ENCODE peak calls at places on chromosomes 1 and 21, in four cellular contexts. One of them, this sample, is unnamed.

GRCh38 chr1:68308034-68308433 is 75.7 kb upstream of the WLS start:
- DNase-seq in HepG2: no peak
- DNase-seq in H1: no peak
- DNase-seq in K562: no peak
- DNase-seq in this sample: no peak

GRCh38 chr1:16117369-16117768 is 38.5 kb downstream of the EPHA2 start:
- DNase-seq in HepG2: no peak
- DNase-seq in H1: no peak
- DNase-seq in K562: no peak
- DNase-seq in this sample: no peak

GRCh38 chr1:82086739-82087138 is 286.0 kb downstream of the ADGRL2 start:
- DNase-seq in H1: no peak
- DNase-seq in HepG2: no peak
- DNase-seq in K562: no peak
- DNase-seq in this sample: no peak

GRCh38 chr1:15277370-15277769 is 30.3 kb downstream of the FHAD1 start:
- DNase-seq in H1: no peak
- DNase-seq in HepG2: no peak
- DNase-seq in K562: no peak
- DNase-seq in this sample: no peak

GRCh38 chr1:88983791-88984552 is 8.5 kb downstream of the KYAT3 start:
- DNase-seq in K562: peak
- DNase-seq in HepG2: peak
- DNase-seq in H1: no peak
- DNase-seq in this sample: peak

GRCh38 chr1:223062177-223062576 is 80.9 kb downstream of the TLR5 start:
- DNase-seq in K562: no peak
- DNase-seq in HepG2: no peak
- DNase-seq in H1: no peak
- DNase-seq in this sample: no peak

GRCh38 chr1:20829531-20829930 is 42.4 kb upstream of the HP1BP3 start:
- DNase-seq in K562: no peak
- DNase-seq in HepG2: no peak
- DNase-seq in H1: no peak
- DNase-seq in this sample: no peak

GRCh38 chr1:41611932-41612450 is 127.5 kb upstream of the EDN2 start:
- DNase-seq in H1: no peak
- DNase-seq in HepG2: no peak
- DNase-seq in K562: no peak
- DNase-seq in this sample: no peak

GRCh38 chr1:32539584-32540571 is 651 bp downstream of the ZBTB8A start:
- DNase-seq in H1: no peak
- DNase-seq in HepG2: no peak
- DNase-seq in K562: peak
- DNase-seq in this sample: peak

GRCh38 chr1:58457023-58457635 is 89.4 kb downstream of the OMA1 start:
- DNase-seq in H1: no peak
- DNase-seq in HepG2: no peak
- DNase-seq in K562: no peak
- DNase-seq in this sample: no peak

GRCh38 chr21:42439284-42440186 is 35.8 kb downstream of the UBASH3A start:
- DNase-seq in HepG2: no peak
- DNase-seq in H1: no peak
- DNase-seq in K562: no peak
- DNase-seq in this sample: no peak

GRCh38 chr1:207698822-207699483 is 52.9 kb upstream of the CD46 start:
- DNase-seq in HepG2: peak
- DNase-seq in H1: peak
- DNase-seq in K562: peak
- DNase-seq in this sample: peak

GRCh38 chr1:173688300-173688699 is 18.6 kb upstream of the ANKRD45 start:
- DNase-seq in K562: no peak
- DNase-seq in HepG2: no peak
- DNase-seq in H1: no peak
- DNase-seq in this sample: no peak

GRCh38 chr1:113391643-113392271 is 1.4 kb downstream of the MAGI3 start:
- DNase-seq in HepG2: peak
- DNase-seq in K562: peak
- DNase-seq in H1: no peak
- DNase-seq in this sample: no peak

GRCh38 chr1:27405074-27405473 is 12.7 kb downstream of the GPR3 start:
- DNase-seq in K562: no peak
- DNase-seq in H1: no peak
- DNase-seq in HepG2: no peak
- DNase-seq in this sample: no peak

GRCh38 chr1:203678943-203679661 is 52.5 kb downstream of the ATP2B4 start:
- DNase-seq in HepG2: no peak
- DNase-seq in H1: no peak
- DNase-seq in K562: peak
- DNase-seq in this sample: no peak

GRCh38 chr1:184285401-184286087 is 101.3 kb upstream of the C1orf21 start:
- DNase-seq in H1: no peak
- DNase-seq in HepG2: no peak
- DNase-seq in K562: no peak
- DNase-seq in this sample: no peak

GRCh38 chr1:228307218-228308023 is 99.2 kb downstream of the TRIM11 start:
- DNase-seq in K562: no peak
- DNase-seq in HepG2: no peak
- DNase-seq in H1: no peak
- DNase-seq in this sample: no peak

GRCh38 chr1:3869751-3870301 is 12.6 kb downstream of the DFFB start:
- DNase-seq in H1: no peak
- DNase-seq in HepG2: no peak
- DNase-seq in K562: peak
- DNase-seq in this sample: no peak
- TF ChIP-seq RNF2 in H1: no peak
- TF ChIP-seq RNF2 in HepG2: no peak
- TF ChIP-seq RNF2 in K562: no peak
- TF ChIP-seq RNF2 in this sample: no peak

GRCh38 chr1:107449326-107449725 is 308.5 kb downstream of the NTNG1 start:
- DNase-seq in HepG2: no peak
- DNase-seq in H1: no peak
- DNase-seq in K562: no peak
- DNase-seq in this sample: no peak
- TF ChIP-seq MAFK in HepG2: no peak
- TF ChIP-seq MAFK in H1: no peak
- TF ChIP-seq MAFK in K562: no peak
- TF ChIP-seq MAFK in this sample: no peak

GRCh38 chr1:151309851-151310323 is 17.3 kb downstream of the PI4KB start:
- DNase-seq in K562: no peak
- DNase-seq in HepG2: no peak
- DNase-seq in H1: no peak
- DNase-seq in this sample: no peak

GRCh38 chr1:151310986-151311385 is 16.2 kb downstream of the PI4KB start:
- DNase-seq in K562: peak
- DNase-seq in H1: no peak
- DNase-seq in HepG2: no peak
- DNase-seq in this sample: no peak

GRCh38 chr1:151312439-151313225 is 14.6 kb downstream of the PI4KB start:
- DNase-seq in HepG2: no peak
- DNase-seq in K562: no peak
- DNase-seq in H1: no peak
- DNase-seq in this sample: no peak

GRCh38 chr1:151313501-151313900 is 13.7 kb downstream of the PI4KB start:
- DNase-seq in HepG2: no peak
- DNase-seq in H1: no peak
- DNase-seq in K562: no peak
- DNase-seq in this sample: no peak

DNA sequence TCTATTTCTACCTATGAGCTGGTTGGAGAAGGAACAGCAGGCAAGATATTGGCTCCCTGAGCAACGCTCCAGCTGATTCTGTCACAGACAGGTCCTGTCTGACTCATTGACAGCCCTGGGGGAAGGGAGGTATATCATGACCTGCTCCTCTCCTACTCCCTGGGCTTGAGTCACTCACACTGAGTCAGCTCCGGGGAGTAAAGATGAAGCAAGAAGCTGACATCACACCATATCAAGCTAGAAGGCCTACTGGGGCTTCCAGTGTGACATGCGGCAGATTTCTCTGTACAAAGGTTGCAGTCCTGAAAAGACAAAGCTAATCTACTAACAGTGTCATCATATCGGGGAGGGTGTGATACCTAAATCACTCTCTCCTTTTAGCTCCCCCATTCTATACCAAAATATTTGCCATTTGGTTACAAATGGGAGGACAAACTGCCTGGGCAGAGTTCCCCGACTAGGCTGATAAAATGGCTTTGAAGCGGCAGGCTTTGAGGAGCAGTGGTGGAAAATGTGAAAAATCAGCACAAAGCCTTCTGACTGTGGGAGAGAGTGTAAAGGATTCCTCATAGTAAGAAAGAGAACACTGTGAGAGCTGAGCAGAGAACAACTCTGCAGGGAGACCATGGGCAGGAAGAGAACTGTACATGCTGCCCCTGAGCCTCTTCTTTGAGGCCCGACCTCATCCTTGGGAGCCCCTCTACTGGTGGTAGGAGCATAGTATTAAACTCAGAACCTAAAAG is 15.5 kb downstream of the PI4KB start:
- DNase-seq in HepG2: peak
- DNase-seq in K562: peak
- DNase-seq in H1: no peak
- DNase-seq in this sample: peak
- TF ChIP-seq RNF2 in HepG2: no peak
- TF ChIP-seq RNF2 in K562: peak
- TF ChIP-seq RNF2 in H1: no peak
- TF ChIP-seq RNF2 in this sample: no peak

DNA sequence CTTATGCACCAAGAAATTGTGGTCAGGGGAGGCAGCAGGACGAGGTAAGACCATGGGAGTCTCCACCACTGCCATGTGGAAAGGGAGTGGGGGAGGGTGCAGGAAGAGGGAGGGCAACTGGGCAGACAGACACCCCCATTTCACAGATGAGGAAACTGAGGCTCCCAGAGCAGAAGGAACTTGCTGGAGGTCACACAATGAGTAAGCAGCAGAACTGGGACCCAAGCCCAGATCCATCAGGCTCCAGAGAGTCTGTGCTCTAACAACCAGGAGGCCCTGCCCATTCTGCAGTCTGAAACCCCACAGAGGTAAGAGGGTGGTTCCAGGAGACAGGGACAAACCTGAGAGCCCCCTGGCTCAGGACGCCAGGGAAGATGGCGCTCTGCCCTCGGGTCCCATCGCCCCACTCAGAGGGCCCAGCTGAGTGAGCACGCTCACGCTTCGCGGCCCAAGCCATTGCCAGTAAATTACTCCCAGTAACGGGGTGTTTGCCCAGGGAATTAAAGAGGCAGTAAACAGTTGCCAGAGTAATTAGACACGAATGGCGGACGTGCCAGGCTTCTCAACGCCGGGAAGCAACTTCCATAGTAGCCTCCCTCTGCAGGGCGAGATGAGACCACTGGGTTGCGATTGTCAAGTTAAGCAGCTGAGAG is 59.2 kb downstream of the MATN1 start:
- DNase-seq in H1: no peak
- DNase-seq in HepG2: no peak
- DNase-seq in K562: no peak
- DNase-seq in this sample: no peak
- TF ChIP-seq MAFK in H1: no peak
- TF ChIP-seq MAFK in HepG2: no peak
- TF ChIP-seq MAFK in K562: no peak
- TF ChIP-seq MAFK in this sample: no peak

GRCh38 chr1:43024905-43025304 is 66.2 kb upstream of the SLC2A1 start:
- DNase-seq in HepG2: no peak
- DNase-seq in H1: no peak
- DNase-seq in K562: no peak
- DNase-seq in this sample: no peak

GRCh38 chr1:43018091-43018490 is 59.4 kb upstream of the SLC2A1 start:
- DNase-seq in H1: no peak
- DNase-seq in K562: no peak
- DNase-seq in HepG2: no peak
- DNase-seq in this sample: no peak

GRCh38 chr1:43015269-43015668 is 56.6 kb upstream of the SLC2A1 start:
- DNase-seq in H1: no peak
- DNase-seq in K562: no peak
- DNase-seq in HepG2: no peak
- DNase-seq in this sample: no peak

GRCh38 chr1:43021547-43022474 is 63.1 kb upstream of the SLC2A1 start:
- DNase-seq in HepG2: no peak
- DNase-seq in K562: no peak
- DNase-seq in H1: no peak
- DNase-seq in this sample: no peak

DNA sequence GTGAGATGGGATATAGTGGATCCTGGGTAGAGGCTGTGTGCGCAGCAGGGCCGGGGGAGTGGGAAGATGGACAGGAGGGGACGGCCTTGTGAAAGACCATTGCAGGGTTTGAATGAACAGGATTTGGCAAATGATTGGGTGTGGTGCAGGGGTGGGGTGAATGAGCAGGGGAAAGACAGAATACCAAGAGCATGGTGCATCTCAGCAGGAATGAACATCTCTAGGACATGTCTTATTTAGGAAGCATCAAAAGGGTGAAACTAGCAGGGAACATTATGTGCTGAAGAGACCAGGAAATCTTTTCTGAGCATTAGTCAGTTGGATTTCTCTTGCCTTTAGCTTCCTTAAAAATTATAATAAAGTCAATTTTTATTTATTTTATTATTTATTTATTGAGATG is 60.6 kb upstream of the SLC2A1 start:
- DNase-seq in H1: no peak
- DNase-seq in K562: no peak
- DNase-seq in HepG2: no peak
- DNase-seq in this sample: no peak
- TF ChIP-seq RNF2 in H1: no peak
- TF ChIP-seq RNF2 in K562: no peak
- TF ChIP-seq RNF2 in HepG2: no peak
- TF ChIP-seq RNF2 in this sample: no peak

GRCh38 chr1:53401815-53402745 is 57.1 kb upstream of the DMRTB1 start:
- DNase-seq in K562: no peak
- DNase-seq in H1: no peak
- DNase-seq in HepG2: no peak
- DNase-seq in this sample: no peak
- TF ChIP-seq MAFK in K562: no peak
- TF ChIP-seq MAFK in H1: no peak
- TF ChIP-seq MAFK in HepG2: no peak
- TF ChIP-seq MAFK in this sample: no peak

This sample was measured in A549.